ENCODE peak calls at places on chromosomes 16 and 17, in six cellular contexts. One of them, this sample, is unnamed.

GRCh38 chr17:78358538-78359215 is 1.2 kb downstream of the SOCS3 start:
- DNase-seq in activated CD4-positive, CD25-positive, alpha-beta regulatory T cell treated with anti-CD3 and anti-CD28 coated beads, Interleukin-2, amount 50 U/mL, for 16 hours: no peak
- DNase-seq in RWPE1: no peak
- DNase-seq in CD8-positive, alpha-beta memory T cell: no peak
- DNase-seq in kidney tubule cell: peak; percentile 45
- DNase-seq in HFFc6: peak; percentile 27
- DNase-seq in this sample: no peak

GRCh38 chr16:82067042-82067809 is 32.2 kb downstream of the HSD17B2 start:
- DNase-seq in activated CD4-positive, CD25-positive, alpha-beta regulatory T cell treated with anti-CD3 and anti-CD28 coated beads, Interleukin-2, amount 50 U/mL, for 16 hours: no peak
- DNase-seq in RWPE1: no peak
- DNase-seq in CD8-positive, alpha-beta memory T cell: no peak
- DNase-seq in kidney tubule cell: no peak
- DNase-seq in HFFc6: no peak
- DNase-seq in this sample: no peak

GRCh38 chr17:46764709-46765401 is 53.6 kb downstream of the WNT3 start:
- DNase-seq in activated CD4-positive, CD25-positive, alpha-beta regulatory T cell treated with anti-CD3 and anti-CD28 coated beads, Interleukin-2, amount 50 U/mL, for 16 hours: no peak
- DNase-seq in RWPE1: peak; percentile 42
- DNase-seq in CD8-positive, alpha-beta memory T cell: no peak
- DNase-seq in kidney tubule cell: peak; percentile 72
- DNase-seq in HFFc6: peak; percentile 90
- DNase-seq in this sample: no peak

GRCh38 chr17:78716814-78717393 is 65.2 kb downstream of the CYTH1 start:
- DNase-seq in activated CD4-positive, CD25-positive, alpha-beta regulatory T cell treated with anti-CD3 and anti-CD28 coated beads, Interleukin-2, amount 50 U/mL, for 16 hours: no peak
- DNase-seq in RWPE1: peak; percentile 30
- DNase-seq in CD8-positive, alpha-beta memory T cell: no peak
- DNase-seq in kidney tubule cell: peak; percentile 59
- DNase-seq in HFFc6: peak; percentile 18
- DNase-seq in this sample: no peak

GRCh38 chr17:39450051-39450450 is 1.0 kb downstream of the MED1 start:
- DNase-seq in activated CD4-positive, CD25-positive, alpha-beta regulatory T cell treated with anti-CD3 and anti-CD28 coated beads, Interleukin-2, amount 50 U/mL, for 16 hours: no peak
- DNase-seq in RWPE1: no peak
- DNase-seq in CD8-positive, alpha-beta memory T cell: no peak
- DNase-seq in kidney tubule cell: no peak
- DNase-seq in HFFc6: no peak
- DNase-seq in this sample: no peak

GRCh38 chr17:72538921-72539352 is 418.1 kb downstream of the SOX9 start:
- DNase-seq in activated CD4-positive, CD25-positive, alpha-beta regulatory T cell treated with anti-CD3 and anti-CD28 coated beads, Interleukin-2, amount 50 U/mL, for 16 hours: no peak
- DNase-seq in RWPE1: no peak
- DNase-seq in CD8-positive, alpha-beta memory T cell: no peak
- DNase-seq in kidney tubule cell: no peak
- DNase-seq in HFFc6: no peak
- DNase-seq in this sample: no peak

GRCh38 chr16:87056551-87056950 is 260.6 kb downstream of the C16orf95 start:
- DNase-seq in activated CD4-positive, CD25-positive, alpha-beta regulatory T cell treated with anti-CD3 and anti-CD28 coated beads, Interleukin-2, amount 50 U/mL, for 16 hours: no peak
- DNase-seq in RWPE1: no peak
- DNase-seq in CD8-positive, alpha-beta memory T cell: no peak
- DNase-seq in kidney tubule cell: no peak
- DNase-seq in HFFc6: no peak
- DNase-seq in this sample: no peak

GRCh38 chr17:10126554-10127493 is 71.6 kb downstream of the GAS7 start:
- DNase-seq in activated CD4-positive, CD25-positive, alpha-beta regulatory T cell treated with anti-CD3 and anti-CD28 coated beads, Interleukin-2, amount 50 U/mL, for 16 hours: no peak
- DNase-seq in RWPE1: no peak
- DNase-seq in CD8-positive, alpha-beta memory T cell: no peak
- DNase-seq in kidney tubule cell: no peak
- DNase-seq in HFFc6: peak; percentile 48
- DNase-seq in this sample: no peak

GRCh38 chr17:76808326-76808725 is 59.9 kb upstream of the MGAT5B start:
- DNase-seq in activated CD4-positive, CD25-positive, alpha-beta regulatory T cell treated with anti-CD3 and anti-CD28 coated beads, Interleukin-2, amount 50 U/mL, for 16 hours: no peak
- DNase-seq in RWPE1: no peak
- DNase-seq in CD8-positive, alpha-beta memory T cell: no peak
- DNase-seq in kidney tubule cell: no peak
- DNase-seq in HFFc6: no peak
- DNase-seq in this sample: no peak

GRCh38 chr16:53518550-53519416 is 15.8 kb upstream of the AKTIP start:
- DNase-seq in activated CD4-positive, CD25-positive, alpha-beta regulatory T cell treated with anti-CD3 and anti-CD28 coated beads, Interleukin-2, amount 50 U/mL, for 16 hours: peak; percentile 62
- DNase-seq in RWPE1: no peak
- DNase-seq in CD8-positive, alpha-beta memory T cell: peak; percentile 76
- DNase-seq in kidney tubule cell: no peak
- DNase-seq in HFFc6: no peak
- DNase-seq in this sample: peak; percentile 84

GRCh38 chr16:70157477-70158260 is 15.9 kb upstream of the CLEC18C start:
- DNase-seq in activated CD4-positive, CD25-positive, alpha-beta regulatory T cell treated with anti-CD3 and anti-CD28 coated beads, Interleukin-2, amount 50 U/mL, for 16 hours: no peak
- DNase-seq in RWPE1: no peak
- DNase-seq in CD8-positive, alpha-beta memory T cell: no peak
- DNase-seq in kidney tubule cell: no peak
- DNase-seq in HFFc6: no peak
- DNase-seq in this sample: no peak

GRCh38 chr17:3808701-3809100 is 7.7 kb upstream of the ITGAE start:
- DNase-seq in activated CD4-positive, CD25-positive, alpha-beta regulatory T cell treated with anti-CD3 and anti-CD28 coated beads, Interleukin-2, amount 50 U/mL, for 16 hours: no peak
- DNase-seq in RWPE1: no peak
- DNase-seq in CD8-positive, alpha-beta memory T cell: no peak
- DNase-seq in kidney tubule cell: peak; percentile 49
- DNase-seq in HFFc6: no peak
- DNase-seq in this sample: no peak

GRCh38 chr17:81064746-81065475 is 30.0 kb downstream of the BAIAP2 start:
- DNase-seq in activated CD4-positive, CD25-positive, alpha-beta regulatory T cell treated with anti-CD3 and anti-CD28 coated beads, Interleukin-2, amount 50 U/mL, for 16 hours: no peak
- DNase-seq in RWPE1: no peak
- DNase-seq in CD8-positive, alpha-beta memory T cell: no peak
- DNase-seq in kidney tubule cell: peak; percentile 32
- DNase-seq in HFFc6: peak; percentile 26
- DNase-seq in this sample: no peak

GRCh38 chr17:50798424-50799344 is 31.4 kb upstream of the ANKRD40CL start:
- DNase-seq in activated CD4-positive, CD25-positive, alpha-beta regulatory T cell treated with anti-CD3 and anti-CD28 coated beads, Interleukin-2, amount 50 U/mL, for 16 hours: no peak
- DNase-seq in RWPE1: peak; percentile 68
- DNase-seq in CD8-positive, alpha-beta memory T cell: no peak
- DNase-seq in kidney tubule cell: no peak
- DNase-seq in HFFc6: no peak
- DNase-seq in this sample: no peak

GRCh38 chr17:72488542-72489272 is 367.9 kb downstream of the SOX9 start:
- DNase-seq in activated CD4-positive, CD25-positive, alpha-beta regulatory T cell treated with anti-CD3 and anti-CD28 coated beads, Interleukin-2, amount 50 U/mL, for 16 hours: no peak
- DNase-seq in RWPE1: no peak
- DNase-seq in CD8-positive, alpha-beta memory T cell: no peak
- DNase-seq in kidney tubule cell: no peak
- DNase-seq in HFFc6: no peak
- DNase-seq in this sample: no peak

GRCh38 chr16:78432451-78432850 is 333.0 kb downstream of the WWOX start:
- DNase-seq in activated CD4-positive, CD25-positive, alpha-beta regulatory T cell treated with anti-CD3 and anti-CD28 coated beads, Interleukin-2, amount 50 U/mL, for 16 hours: no peak
- DNase-seq in RWPE1: no peak
- DNase-seq in CD8-positive, alpha-beta memory T cell: no peak
- DNase-seq in kidney tubule cell: no peak
- DNase-seq in HFFc6: no peak
- DNase-seq in this sample: no peak

GRCh38 chr17:1271020-1271423 is 778 bp downstream of the BHLHA9 start:
- DNase-seq in activated CD4-positive, CD25-positive, alpha-beta regulatory T cell treated with anti-CD3 and anti-CD28 coated beads, Interleukin-2, amount 50 U/mL, for 16 hours: no peak
- DNase-seq in RWPE1: no peak
- DNase-seq in CD8-positive, alpha-beta memory T cell: no peak
- DNase-seq in kidney tubule cell: no peak
- DNase-seq in HFFc6: no peak
- DNase-seq in this sample: no peak

GRCh38 chr17:76145231-76146052 is 4.4 kb upstream of the FOXJ1 start:
- DNase-seq in activated CD4-positive, CD25-positive, alpha-beta regulatory T cell treated with anti-CD3 and anti-CD28 coated beads, Interleukin-2, amount 50 U/mL, for 16 hours: no peak
- DNase-seq in RWPE1: no peak
- DNase-seq in CD8-positive, alpha-beta memory T cell: peak; percentile 40
- DNase-seq in kidney tubule cell: no peak
- DNase-seq in HFFc6: no peak
- DNase-seq in this sample: peak; percentile 59

GRCh38 chr17:46818319-46818928 is at the start of gene WNT3:
- DNase-seq in activated CD4-positive, CD25-positive, alpha-beta regulatory T cell treated with anti-CD3 and anti-CD28 coated beads, Interleukin-2, amount 50 U/mL, for 16 hours: no peak
- DNase-seq in RWPE1: peak; percentile 51
- DNase-seq in CD8-positive, alpha-beta memory T cell: peak; percentile 11
- DNase-seq in kidney tubule cell: peak; percentile 38
- DNase-seq in HFFc6: no peak
- DNase-seq in this sample: peak; percentile 51

GRCh38 chr16:31202402-31203385 is at the start of gene PYCARD:
- DNase-seq in activated CD4-positive, CD25-positive, alpha-beta regulatory T cell treated with anti-CD3 and anti-CD28 coated beads, Interleukin-2, amount 50 U/mL, for 16 hours: no peak
- DNase-seq in RWPE1: peak; percentile 55
- DNase-seq in CD8-positive, alpha-beta memory T cell: peak; percentile 26
- DNase-seq in kidney tubule cell: peak; percentile 51
- DNase-seq in HFFc6: peak; percentile 21
- DNase-seq in this sample: no peak

GRCh38 chr17:41528959-41529353 is 848 bp upstream of the KRT19 start:
- DNase-seq in activated CD4-positive, CD25-positive, alpha-beta regulatory T cell treated with anti-CD3 and anti-CD28 coated beads, Interleukin-2, amount 50 U/mL, for 16 hours: no peak
- DNase-seq in RWPE1: no peak
- DNase-seq in CD8-positive, alpha-beta memory T cell: no peak
- DNase-seq in kidney tubule cell: no peak
- DNase-seq in HFFc6: no peak
- DNase-seq in this sample: no peak

GRCh38 chr16:31117384-31118222 is at the start of gene KAT8:
- DNase-seq in activated CD4-positive, CD25-positive, alpha-beta regulatory T cell treated with anti-CD3 and anti-CD28 coated beads, Interleukin-2, amount 50 U/mL, for 16 hours: peak; percentile 95
- DNase-seq in RWPE1: peak; percentile 98
- DNase-seq in CD8-positive, alpha-beta memory T cell: peak; percentile 96
- DNase-seq in kidney tubule cell: peak; percentile 99
- DNase-seq in HFFc6: peak; percentile 99
- DNase-seq in this sample: peak; percentile 96

GRCh38 chr16:77306050-77306616 is 106.9 kb downstream of the SYCE1L start:
- DNase-seq in activated CD4-positive, CD25-positive, alpha-beta regulatory T cell treated with anti-CD3 and anti-CD28 coated beads, Interleukin-2, amount 50 U/mL, for 16 hours: no peak
- DNase-seq in RWPE1: no peak
- DNase-seq in CD8-positive, alpha-beta memory T cell: no peak
- DNase-seq in kidney tubule cell: no peak
- DNase-seq in HFFc6: no peak
- DNase-seq in this sample: no peak

GRCh38 chr16:79768594-79768993 is 168.1 kb upstream of the MAF start:
- DNase-seq in activated CD4-positive, CD25-positive, alpha-beta regulatory T cell treated with anti-CD3 and anti-CD28 coated beads, Interleukin-2, amount 50 U/mL, for 16 hours: no peak
- DNase-seq in RWPE1: no peak
- DNase-seq in CD8-positive, alpha-beta memory T cell: no peak
- DNase-seq in kidney tubule cell: peak; percentile 13
- DNase-seq in HFFc6: no peak
- DNase-seq in this sample: no peak

GRCh38 chr17:75034236-75034908 is 12.4 kb downstream of the ATP5PD start:
- DNase-seq in activated CD4-positive, CD25-positive, alpha-beta regulatory T cell treated with anti-CD3 and anti-CD28 coated beads, Interleukin-2, amount 50 U/mL, for 16 hours: peak; percentile 69
- DNase-seq in RWPE1: peak; percentile 60
- DNase-seq in CD8-positive, alpha-beta memory T cell: peak; percentile 65
- DNase-seq in kidney tubule cell: peak; percentile 93
- DNase-seq in HFFc6: peak; percentile 84
- DNase-seq in this sample: peak; percentile 68

GRCh38 chr16:89863741-89864391 is 9.5 kb upstream of the TCF25 start:
- DNase-seq in activated CD4-positive, CD25-positive, alpha-beta regulatory T cell treated with anti-CD3 and anti-CD28 coated beads, Interleukin-2, amount 50 U/mL, for 16 hours: peak; percentile 28
- DNase-seq in RWPE1: peak; percentile 33
- DNase-seq in CD8-positive, alpha-beta memory T cell: peak; percentile 40
- DNase-seq in kidney tubule cell: no peak
- DNase-seq in HFFc6: no peak
- DNase-seq in this sample: peak; percentile 52

GRCh38 chr17:19939993-19940721 is 37.5 kb downstream of the AKAP10 start:
- DNase-seq in activated CD4-positive, CD25-positive, alpha-beta regulatory T cell treated with anti-CD3 and anti-CD28 coated beads, Interleukin-2, amount 50 U/mL, for 16 hours: no peak
- DNase-seq in RWPE1: no peak
- DNase-seq in CD8-positive, alpha-beta memory T cell: no peak
- DNase-seq in kidney tubule cell: no peak
- DNase-seq in HFFc6: no peak
- DNase-seq in this sample: no peak

GRCh38 chr17:45131616-45132301 is 556 bp downstream of the PLCD3 start:
- DNase-seq in activated CD4-positive, CD25-positive, alpha-beta regulatory T cell treated with anti-CD3 and anti-CD28 coated beads, Interleukin-2, amount 50 U/mL, for 16 hours: no peak
- DNase-seq in RWPE1: no peak
- DNase-seq in CD8-positive, alpha-beta memory T cell: peak; percentile 37
- DNase-seq in kidney tubule cell: peak; percentile 36
- DNase-seq in HFFc6: no peak
- DNase-seq in this sample: peak; percentile 43